ENCODE peak calls at places on chromosome 1, in five cellular contexts. R is lung, D is BJ, S is ovary, J is HL-60. L is an unnamed sample.

GRCh38 chr1:84000196-84000885 is 1.4 kb upstream of the TTLL7 start:
- DNase-seq in R (no peak), S (no peak), D (no peak), J (no peak), L (no peak)

GRCh38 chr1:176656257-176656995 is 193.5 kb downstream of the PAPPA2 start:
- DNase-seq in D (peak), S (no peak), R (no peak), J (no peak), L (no peak)

GRCh38 chr1:3420218-3420951 is 34.1 kb upstream of the ARHGEF16 start:
- DNase-seq in S (no peak), J (no peak), D (no peak), R (no peak), L (no peak)

GRCh38 chr1:97050501-97050900 is 328.9 kb downstream of the PTBP2 start:
- DNase-seq in J (no peak), S (no peak), D (no peak), R (no peak), L (no peak)

GRCh38 chr1:31723828-31724359 is 20.1 kb upstream of the COL16A1 start:
- DNase-seq in R (peak), S (peak), D (no peak), J (peak), L (peak)

GRCh38 chr1:1244192-1244811 is 2.2 kb downstream of the C1QTNF12 start:
- DNase-seq in J (no peak), D (no peak), S (no peak), R (no peak), L (no peak)

GRCh38 chr1:30777906-30778155 is 20.3 kb upstream of the LAPTM5 start:
- DNase-seq in D (no peak), S (no peak), J (no peak), R (no peak), L (no peak)

GRCh38 chr1:22321917-22322316 is 129.7 kb upstream of the ZBTB40 start:
- DNase-seq in J (no peak), S (no peak), R (no peak), D (no peak), L (no peak)

GRCh38 chr1:207396360-207396759 is 57.8 kb upstream of the CR2 start:
- DNase-seq in J (no peak), R (no peak), S (no peak), D (no peak), L (no peak)

GRCh38 chr1:1063945-1064831 is 9.9 kb downstream of the RNF223 start:
- DNase-seq in R (peak), J (peak), S (peak), D (no peak), L (no peak)

GRCh38 chr1:21262282-21263051 is 27.8 kb downstream of the ECE1 start:
- DNase-seq in J (peak), R (no peak), D (peak), S (peak), L (no peak)

GRCh38 chr1:117174851-117175250 is 35.9 kb downstream of the VTCN1 start:
- DNase-seq in D (no peak), S (no peak), R (no peak), J (no peak), L (no peak)

GRCh38 chr1:44822981-44823451 is 14.7 kb downstream of the BTBD19 start:
- DNase-seq in J (no peak), D (no peak), S (peak), R (no peak), L (no peak)

GRCh38 chr1:44822131-44822701 is 13.9 kb downstream of the BTBD19 start:
- DNase-seq in J (no peak), S (peak), R (no peak), D (no peak), L (no peak)

GRCh38 chr1:44820328-44820944 is 12.1 kb downstream of the BTBD19 start:
- DNase-seq in D (no peak), S (no peak), J (no peak), R (no peak), L (no peak)

GRCh38 chr1:44819594-44820327 is 11.4 kb downstream of the BTBD19 start:
- DNase-seq in J (peak), R (peak), D (peak), S (peak), L (peak)

DNA sequence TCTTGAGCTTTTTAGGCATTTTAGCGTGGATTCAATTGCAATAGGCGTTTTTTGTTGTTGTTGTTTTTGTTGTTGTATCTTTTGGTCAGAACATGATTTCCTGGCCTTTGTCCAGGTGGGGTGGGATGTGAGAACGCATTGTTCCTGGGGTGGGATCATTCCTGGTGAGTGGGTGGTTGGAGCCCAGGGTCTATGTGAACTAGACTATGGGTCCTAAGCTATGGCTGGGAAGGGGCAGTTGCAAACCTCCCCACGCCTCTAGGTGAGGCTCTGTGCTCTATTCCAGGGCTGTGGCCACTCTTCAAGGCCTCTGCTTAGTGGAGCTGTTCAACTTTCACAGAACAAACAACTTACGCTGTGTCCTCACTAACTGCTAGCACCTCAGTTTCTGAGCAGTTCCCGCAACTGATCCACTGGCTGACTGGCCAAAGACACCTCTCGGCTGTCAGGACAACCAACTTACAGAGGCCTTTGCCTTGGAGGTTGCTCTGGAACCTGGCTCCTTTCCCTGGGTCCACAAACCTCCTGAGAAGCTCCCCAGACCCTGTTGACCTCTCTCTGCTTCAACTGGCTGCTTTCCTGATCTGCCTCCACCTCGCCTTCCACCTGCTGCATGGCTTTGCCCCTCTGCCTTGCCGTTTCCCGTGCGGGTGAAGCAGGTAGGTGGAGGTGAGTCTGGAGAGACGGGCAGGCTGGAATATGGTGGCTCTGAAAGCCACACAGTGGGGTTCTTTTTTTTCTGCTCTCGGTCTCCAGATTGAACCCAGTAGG is 12.8 kb downstream of the BTBD19 start:
- DNase-seq in S (peak), D (no peak), J (no peak), R (no peak), L (no peak)
- H3K4me3 ChIP-seq in S (peak), D (no peak), J (no peak), R (peak), L (no peak)

DNA sequence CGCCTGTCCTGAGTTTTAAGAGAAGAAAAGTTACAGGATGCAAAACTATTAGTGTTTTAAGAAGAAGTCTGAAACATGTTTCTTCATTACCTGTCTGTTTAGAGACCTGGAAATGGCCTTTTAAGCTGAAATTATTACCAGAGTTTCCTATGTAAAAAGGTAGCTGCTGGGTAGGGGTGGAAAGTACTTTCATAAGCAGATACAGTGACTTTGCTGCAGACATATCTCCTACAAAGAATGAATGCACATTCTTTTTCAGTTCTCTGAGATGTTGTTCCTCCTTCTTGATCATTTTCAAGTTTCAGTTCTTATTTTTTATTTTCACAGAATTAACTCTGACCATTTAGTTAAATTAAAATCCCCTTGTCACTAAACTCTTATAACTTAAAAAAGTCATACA is 1329.6 kb downstream of the KCNT2 start:
- DNase-seq in S (no peak), J (no peak), D (no peak), R (no peak), L (no peak)
- TF ChIP-seq CTCF in S (no peak), J (no peak), D (no peak), R (no peak), L (no peak)

GRCh38 chr1:99269321-99269720 is 5.0 kb downstream of the PLPPR4 start:
- DNase-seq in R (no peak), J (no peak), S (no peak), D (no peak), L (no peak)

GRCh38 chr1:99266731-99267130 is 2.4 kb downstream of the PLPPR4 start:
- DNase-seq in J (no peak), R (no peak), D (peak), S (no peak), L (no peak)

GRCh38 chr1:99268021-99268420 is 3.7 kb downstream of the PLPPR4 start:
- DNase-seq in S (no peak), J (no peak), D (no peak), R (no peak), L (no peak)

GRCh38 chr1:99264201-99265021 is at the start of gene PLPPR4:
- DNase-seq in D (peak), R (peak), S (no peak), J (peak), L (no peak)

DNA sequence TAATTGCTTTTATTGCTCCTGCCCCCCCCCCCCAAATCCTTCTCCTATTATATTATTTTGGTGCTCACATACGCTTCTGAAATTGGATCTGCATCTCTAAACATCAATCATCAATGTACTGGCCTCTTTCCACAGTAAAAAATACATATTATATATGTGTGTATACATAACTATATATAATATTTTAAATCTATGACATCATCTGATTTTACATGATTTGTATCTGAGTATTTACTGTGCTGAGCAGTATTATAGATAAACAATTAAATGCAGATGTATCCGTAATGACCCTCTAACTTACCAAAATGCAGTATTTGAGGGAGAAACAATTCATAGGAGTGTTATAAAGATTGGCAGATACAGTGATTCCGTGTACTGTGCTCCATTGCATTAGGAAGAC is 832 bp downstream of the PLPPR4 start:
- DNase-seq in D (no peak), S (no peak), J (no peak), R (no peak), L (no peak)
- H3K4me3 ChIP-seq in D (peak), S (no peak), J (no peak), R (no peak), L (no peak)

DNA sequence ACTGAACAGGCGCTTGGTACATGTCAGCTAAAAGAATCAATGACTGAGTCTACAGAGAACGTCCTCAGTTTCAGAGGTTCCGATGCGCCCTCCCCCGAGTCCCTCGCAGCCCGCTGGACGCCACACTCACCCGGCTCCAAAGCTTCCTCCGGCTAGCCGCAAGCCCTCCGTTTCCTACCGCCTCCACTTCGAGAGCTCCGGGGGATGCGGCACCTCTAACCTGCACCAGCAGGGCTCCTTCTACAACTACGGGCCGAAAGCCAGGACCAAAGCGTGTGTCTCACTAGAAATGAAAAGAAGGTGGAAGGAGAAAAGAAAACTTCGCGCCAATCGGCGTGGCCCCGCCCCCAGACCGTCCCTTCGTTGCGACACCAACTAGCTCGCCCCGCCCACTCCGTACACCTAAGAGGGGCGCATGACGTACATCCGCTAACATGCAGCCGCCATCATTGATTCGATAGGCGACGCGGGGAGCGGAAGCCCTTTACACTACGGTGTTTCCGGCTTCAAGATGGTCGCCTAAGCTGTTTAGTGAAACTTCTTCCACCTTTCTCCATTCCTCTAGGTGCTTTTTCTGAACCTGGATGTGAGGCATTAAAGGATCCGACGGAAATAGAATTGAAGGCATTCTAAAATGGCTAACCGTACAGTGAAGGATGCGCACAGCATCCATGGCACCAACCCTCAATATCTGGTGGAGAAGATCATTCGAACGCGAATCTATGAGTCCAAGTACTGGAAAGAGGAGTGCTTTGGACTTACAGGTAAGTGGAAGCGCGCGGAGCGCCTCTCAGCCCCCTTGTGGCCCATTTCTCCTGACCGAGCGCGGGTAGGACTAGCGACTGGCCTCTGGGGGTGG is at the start of the genes ORC1 and PRPF38A:
- DNase-seq in S (peak), R (peak), D (peak), J (peak), L (peak)
- TF ChIP-seq CTCF in S (no peak), R (peak), D (peak), J (peak), L (peak)

DNA sequence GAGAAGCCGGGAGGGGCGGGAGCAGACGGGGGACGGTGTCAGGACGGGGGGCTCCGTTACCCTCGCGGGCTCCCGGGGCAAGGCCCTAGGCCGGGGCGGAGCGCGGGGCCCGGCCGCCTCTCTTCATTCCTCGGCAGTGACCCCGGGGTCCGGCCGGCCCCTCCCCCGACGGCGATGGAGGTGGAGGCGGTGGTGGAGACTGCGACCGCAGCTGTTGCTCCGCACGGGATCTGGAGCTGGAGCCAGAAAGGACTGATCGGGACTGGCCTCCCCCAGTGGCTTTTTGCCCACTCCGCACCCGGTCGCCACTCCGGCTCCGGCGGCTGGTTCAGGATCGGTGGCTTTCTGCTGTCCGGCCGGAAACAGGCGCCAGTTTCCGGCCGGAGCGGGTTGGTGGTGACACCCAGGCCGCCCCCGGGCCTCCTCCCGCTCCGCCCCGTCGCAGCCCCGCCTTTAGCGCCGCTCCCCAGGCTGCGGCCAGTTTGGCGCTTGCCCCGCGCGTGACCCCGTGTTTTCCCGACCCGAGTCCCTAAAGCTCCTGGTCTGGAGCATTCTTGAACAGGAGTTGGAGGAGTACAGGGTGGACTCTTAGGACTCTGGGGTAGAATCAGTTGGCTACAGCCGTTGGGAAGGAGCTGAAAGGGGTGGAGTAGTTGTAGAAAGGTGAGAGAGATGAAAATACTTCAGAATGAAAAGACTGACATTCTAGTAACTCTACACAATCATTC is at the start of gene OTUD7B:
- DNase-seq in D (no peak), R (peak), J (peak), S (peak), L (no peak)
- H3K4me3 ChIP-seq in D (peak), R (peak), J (peak), S (peak), L (peak)

DNA sequence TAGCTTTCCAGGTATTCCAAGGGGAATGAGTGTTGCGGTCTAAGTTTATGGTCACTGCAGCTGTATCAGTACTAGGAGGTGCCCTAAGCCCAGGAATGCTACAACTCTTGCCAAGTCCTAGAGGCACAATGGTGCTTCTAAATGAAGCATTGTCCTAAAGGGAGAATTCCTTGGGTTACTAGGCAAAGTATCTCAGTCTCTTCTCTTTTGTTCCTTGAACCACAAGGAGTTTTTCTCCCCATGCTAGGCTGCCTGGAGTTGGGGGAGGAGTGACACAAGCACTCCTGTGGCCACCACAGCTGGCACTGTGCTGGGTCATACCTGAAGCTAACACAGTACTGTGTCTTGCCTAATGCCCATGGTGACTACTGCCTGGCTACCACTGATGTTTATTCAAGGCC is 50.7 kb downstream of the KMO start:
- DNase-seq in R (no peak), D (no peak), S (no peak), J (no peak), L (no peak)
- TF ChIP-seq CTCF in R (no peak), D (no peak), S (no peak), J (no peak), L (no peak)

L was measured in LNCaP clone FGC.